ENCODE peak calls at places on chromosomes 4 and X, in four cellular contexts. G, R, Y and B are unnamed samples.

GRCh38 chr4:81523672-81524436 is 52.1 kb upstream of the RASGEF1B start:
- DNase-seq in Y (no peak), G (no peak), R (no peak), B (no peak)

GRCh38 chr4:87886083-87886482 is 53.3 kb downstream of the MEPE start:
- DNase-seq in R (no peak), G (no peak), Y (no peak), B (no peak)

GRCh38 chr4:46462746-46463145 is 72.8 kb upstream of the GABRA2 start:
- DNase-seq in G (no peak), Y (no peak), R (no peak), B (no peak)

GRCh38 chr4:155403886-155404285 is 27.1 kb upstream of the MAP9 start:
- DNase-seq in R (no peak), G (no peak), Y (peak; percentile 53), B (no peak)

GRCh38 chr4:55618546-55619143 is 17.5 kb downstream of the NMU start:
- DNase-seq in G (no peak), Y (no peak), R (no peak), B (no peak)

GRCh38 chrX:71911023-71911730 is 532 bp downstream of the NHSL2 start:
- DNase-seq in G (no peak), Y (peak; percentile 53), R (no peak), B (peak; percentile 73)

GRCh38 chr4:74583066-74583700 is 138.2 kb downstream of the AREG start:
- DNase-seq in Y (no peak), R (no peak), G (no peak), B (no peak)

GRCh38 chr4:67236793-67237192 is 308.5 kb downstream of the CENPC start:
- DNase-seq in R (no peak), Y (no peak), G (no peak), B (no peak)

GRCh38 chrX:73851014-73852009 is 288.3 kb downstream of the CHIC1 start:
- DNase-seq in R (peak; percentile 70), Y (peak; percentile 70), G (no peak), B (no peak)

GRCh38 chrX:114798902-114799301 is 215.0 kb downstream of the HTR2C start:
- DNase-seq in R (no peak), G (no peak), Y (no peak), B (no peak)

GRCh38 chrX:40097101-40097491 is 662 bp downstream of the BCOR start:
- DNase-seq in R (no peak), Y (peak; percentile 56), G (no peak), B (no peak)

GRCh38 chr4:52106142-52106541 is 55.0 kb downstream of the SPATA18 start:
- DNase-seq in Y (no peak), G (no peak), R (no peak), B (no peak)

GRCh38 chrX:115462406-115462805 is 98.6 kb upstream of the PLS3 start:
- DNase-seq in G (no peak), R (no peak), Y (no peak), B (no peak)

GRCh38 chrX:48648299-48648698 is 35.3 kb upstream of the WAS start:
- DNase-seq in Y (peak; percentile 49), R (peak; percentile 12), G (peak; percentile 54), B (peak; percentile 21)

GRCh38 chrX:63657821-63658220 is 127.2 kb downstream of the ARHGEF9 start:
- DNase-seq in Y (no peak), R (no peak), G (peak; percentile 0), B (no peak)

GRCh38 chr4:152448038-152448437 is 87.9 kb downstream of the FBXW7 start:
- DNase-seq in G (no peak), R (no peak), Y (no peak), B (no peak)

DNA sequence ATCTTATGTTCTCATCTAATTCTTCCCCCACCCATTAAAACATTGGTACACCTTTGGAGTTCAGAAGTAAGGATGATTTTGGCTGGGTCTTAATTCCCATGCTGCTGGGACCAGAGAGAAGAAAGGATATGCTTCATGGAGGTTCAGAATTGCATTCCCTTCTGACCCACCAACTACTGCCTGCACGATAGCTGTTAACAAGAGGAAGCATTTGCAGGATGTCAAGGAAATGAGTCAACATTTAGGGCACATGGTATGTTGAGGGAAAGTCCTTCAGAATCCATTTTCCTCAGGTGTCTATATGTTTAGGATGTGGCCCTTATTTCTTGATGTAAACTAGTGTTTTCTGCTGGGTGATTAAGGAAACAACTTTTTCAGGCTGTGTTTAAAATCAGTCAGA is 95.4 kb upstream of the DDX3X start:
- DNase-seq in Y (no peak), G (no peak), R (peak; percentile 8), B (no peak)
- TF ChIP-seq TEAD4 in Y (no peak), G (no peak), R (no peak), B (no peak)

GRCh38 chrX:150581093-150581775 is 12.8 kb downstream of the MTM1 start:
- DNase-seq in G (no peak), R (no peak), Y (no peak), B (no peak)
- TF ChIP-seq TEAD4 in G (no peak), R (no peak), Y (no peak), B (no peak)

GRCh38 chr4:183099537-183100297 is 660 bp downstream of the WWC2 start:
- DNase-seq in Y (no peak), G (no peak), R (peak; percentile 40), B (peak; percentile 84)

GRCh38 chr4:183098723-183099536 is at the start of gene WWC2:
- DNase-seq in Y (peak; percentile 92), R (peak; percentile 87), G (peak; percentile 92), B (peak; percentile 96)

GRCh38 chr4:183096276-183096965 is 2.6 kb upstream of the WWC2 start:
- DNase-seq in Y (no peak), G (no peak), R (no peak), B (no peak)

GRCh38 chr4:183097251-183098079 is 1.6 kb upstream of the WWC2 start:
- DNase-seq in G (no peak), Y (no peak), R (no peak), B (peak; percentile 52)

DNA sequence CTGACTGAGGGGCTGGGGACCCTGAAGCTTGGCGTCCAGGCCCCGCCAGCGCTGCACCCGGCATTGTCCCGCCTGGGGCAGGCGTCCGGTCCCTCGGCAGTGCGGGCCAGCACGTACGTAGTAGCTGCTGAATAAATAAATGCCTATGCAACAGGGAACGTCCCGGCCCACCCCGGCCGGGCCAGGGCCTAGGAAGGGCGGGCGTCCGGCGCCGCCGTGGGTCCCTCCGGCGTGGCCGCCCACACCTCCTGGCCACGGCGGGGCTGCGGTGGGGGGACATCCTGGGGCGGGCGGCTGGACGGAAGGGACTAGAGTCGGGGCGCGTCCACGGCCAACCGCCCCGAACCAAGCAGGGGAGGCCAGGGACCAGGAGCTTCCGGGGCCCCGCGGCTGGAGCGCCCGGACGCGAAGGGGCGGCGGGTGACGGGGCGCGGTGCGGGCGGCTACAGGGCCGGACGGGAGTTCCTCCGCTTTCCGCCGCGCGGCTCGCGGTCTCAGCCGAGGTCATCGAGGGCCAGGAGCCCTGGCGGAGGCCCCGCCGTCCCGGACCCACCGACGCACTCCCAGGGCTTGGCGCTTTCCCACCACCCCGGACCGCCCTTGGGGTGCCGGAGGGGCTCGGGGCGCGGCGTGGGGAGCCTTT is 856 bp upstream of the WWC2 start:
- DNase-seq in Y (peak; percentile 81), G (no peak), R (peak; percentile 69), B (peak; percentile 52)
- TF ChIP-seq TEAD4 in Y (no peak), G (no peak), R (no peak), B (no peak)

GRCh38 chr4:184473265-184473514 is 1.2 kb downstream of the IRF2 start:
- DNase-seq in Y (no peak), R (peak; percentile 49), G (no peak), B (no peak)
- TF ChIP-seq TEAD4 in Y (no peak), R (no peak), G (no peak), B (no peak)